ENCODE peak calls at places on chromosomes 6 and 20, in four cellular contexts. S is AG09309; D is CD4-positive, alpha-beta T cell; P is NCI-H345. H is an unnamed sample.

GRCh38 chr6:27601668-27602254 is 128.9 kb upstream of the ZNF184 start:
- DNase-seq in S (no peak), D (no peak), P (no peak), H (no peak)

GRCh38 chr6:105135056-105135455 is 44.8 kb downstream of the POPDC3 start:
- DNase-seq in S (no peak), D (no peak), P (peak), H (no peak)

GRCh38 chr6:15244605-15245360 is 1.1 kb upstream of the JARID2 start:
- DNase-seq in S (no peak), D (peak), P (peak), H (peak)

GRCh38 chr6:36999467-37000125 is 5.9 kb upstream of the FGD2 start:
- DNase-seq in S (no peak), D (no peak), P (peak), H (no peak)

GRCh38 chr6:40678941-40679340 is 91.8 kb upstream of the LRFN2 start:
- DNase-seq in S (no peak), D (no peak), P (no peak), H (no peak)

GRCh38 chr20:420721-421574 is 12.8 kb downstream of the RBCK1 start:
- DNase-seq in S (no peak), D (no peak), P (no peak), H (no peak)

GRCh38 chr20:19981091-19981490 is 36.1 kb upstream of the NAA20 start:
- DNase-seq in S (no peak), D (no peak), P (no peak), H (no peak)

GRCh38 chr20:58454460-58454859 is 60.7 kb downstream of the APCDD1L start:
- DNase-seq in S (no peak), D (no peak), P (no peak), H (no peak)

GRCh38 chr6:160791459-160791858 is 89.4 kb downstream of the PLG start:
- DNase-seq in S (no peak), D (no peak), P (no peak), H (no peak)

GRCh38 chr6:70221025-70221714 is 81.7 kb downstream of the COL9A1 start:
- DNase-seq in S (no peak), D (no peak), P (peak), H (no peak)

GRCh38 chr6:13992417-13993055 is 67.8 kb downstream of the RNF182 start:
- DNase-seq in S (no peak), D (no peak), P (no peak), H (no peak)

GRCh38 chr6:165049362-165049761 is 260.0 kb downstream of the C6orf118 start:
- DNase-seq in S (no peak), D (no peak), P (no peak), H (no peak)

GRCh38 chr20:20463933-20464374 is 96.0 kb downstream of the INSM1 start:
- DNase-seq in S (no peak), D (no peak), P (peak), H (no peak)

GRCh38 chr6:138592698-138593097 is 93.4 kb upstream of the NHSL1 start:
- DNase-seq in S (no peak), D (no peak), P (no peak), H (no peak)

GRCh38 chr6:28944412-28945006 is 20.7 kb upstream of the TRIM27 start:
- DNase-seq in S (peak), D (peak), P (peak), H (peak)

GRCh38 chr6:2792330-2792729 is 27.1 kb downstream of the WRNIP1 start:
- DNase-seq in S (no peak), D (no peak), P (no peak), H (no peak)

GRCh38 chr20:53365676-53366075 is 228.0 kb downstream of the ZNF217 start:
- DNase-seq in S (no peak), D (no peak), P (no peak), H (no peak)